ENCODE peak calls at places on chromosomes 12 and 14, in eight cellular contexts. R is left ventricle myocardium inferior, J is astrocyte, W is esophagus squamous epithelium, I is tibial artery, M is gastrocnemius medialis, B is astrocyte of the spinal cord, V is heart right ventricle. Z is an unnamed sample.

GRCh38 chr12:40946612-40947194 is 241.4 kb upstream of the PDZRN4 start:
- DNase-seq in V (no peak), I (no peak), M (no peak), J (peak; percentile 26), B (peak; percentile 55), W (no peak), R (no peak), Z (no peak)

GRCh38 chr14:89660183-89660582 is 243.2 kb upstream of the FOXN3 start:
- DNase-seq in W (no peak), B (peak; percentile 20), J (peak; percentile 20), V (no peak), I (no peak), R (no peak), M (peak; percentile 51), Z (no peak)

GRCh38 chr12:14396071-14396470 is 30.6 kb downstream of the ATF7IP start:
- DNase-seq in I (no peak), M (no peak), B (no peak), J (no peak), R (no peak), W (no peak), V (no peak), Z (no peak)

GRCh38 chr12:50764861-50765324 is 992 bp downstream of the ATF1 start:
- DNase-seq in V (no peak), I (no peak), R (no peak), B (peak; percentile 50), M (no peak), W (no peak), J (peak; percentile 16), Z (no peak)

GRCh38 chr14:95043314-95043713 is 114.0 kb downstream of the DICER1 start:
- DNase-seq in W (no peak), B (no peak), J (no peak), V (no peak), I (no peak), R (no peak), M (no peak), Z (peak; percentile 16)

GRCh38 chr14:30267141-30267540 is 291.8 kb upstream of the G2E3 start:
- DNase-seq in W (no peak), V (no peak), J (peak; percentile 49), R (no peak), B (peak; percentile 45), I (no peak), M (no peak), Z (no peak)

GRCh38 chr14:66495214-66496098 is 9.3 kb downstream of the CCDC196 start:
- DNase-seq in M (peak; percentile 29), V (no peak), I (peak; percentile 32), W (no peak), J (peak; percentile 52), B (peak; percentile 80), R (no peak), Z (peak; percentile 62)

GRCh38 chr14:20750194-20750593 is 4.5 kb downstream of the EDDM3A start:
- DNase-seq in M (no peak), V (no peak), B (no peak), R (no peak), J (no peak), W (no peak), I (no peak), Z (no peak)

GRCh38 chr12:5783274-5783920 is 161.7 kb downstream of the ANO2 start:
- DNase-seq in R (no peak), W (no peak), M (no peak), J (no peak), V (no peak), B (no peak), I (no peak), Z (peak; percentile 16)

GRCh38 chr14:100717371-100717770 is 9.3 kb upstream of the DLK1 start:
- DNase-seq in B (no peak), J (no peak), M (no peak), W (no peak), V (no peak), R (no peak), I (no peak), Z (no peak)

GRCh38 chr12:122395319-122395718 is 27.1 kb downstream of the CLIP1 start:
- DNase-seq in R (no peak), V (no peak), M (no peak), B (peak; percentile 85), J (peak; percentile 83), I (no peak), W (no peak), Z (no peak)

GRCh38 chr12:88856201-88856600 is 275.9 kb upstream of the KITLG start:
- DNase-seq in W (no peak), M (no peak), B (no peak), V (no peak), R (no peak), J (no peak), I (no peak), Z (no peak)

GRCh38 chr12:105076098-105076497 is 8.2 kb downstream of the ALDH1L2 start:
- DNase-seq in R (no peak), I (no peak), M (no peak), J (peak; percentile 73), V (no peak), W (no peak), B (peak; percentile 31), Z (no peak)

GRCh38 chr14:73223049-73223448 is 14.3 kb upstream of the PAPLN start:
- DNase-seq in J (no peak), V (no peak), I (no peak), B (no peak), R (no peak), W (no peak), M (no peak), Z (no peak)

GRCh38 chr12:97300921-97301320 is 161.7 kb upstream of the RMST start:
- DNase-seq in B (no peak), I (no peak), M (no peak), V (no peak), W (no peak), J (peak; percentile 3), R (no peak), Z (no peak)

GRCh38 chr12:123488539-123489230 is 30.7 kb downstream of the SNRNP35 start:
- DNase-seq in B (no peak), R (no peak), J (no peak), W (no peak), I (no peak), V (no peak), M (peak; percentile 53), Z (no peak)

GRCh38 chr12:26791328-26791791 is 41.6 kb downstream of the ITPR2 start:
- DNase-seq in I (no peak), B (peak; percentile 63), M (no peak), W (no peak), R (no peak), J (peak; percentile 72), V (no peak), Z (no peak)

GRCh38 chr12:12054993-12055392 is 15.7 kb upstream of the BCL2L14 start:
- DNase-seq in I (no peak), W (no peak), J (no peak), M (no peak), B (no peak), V (no peak), R (no peak), Z (no peak)

DNA sequence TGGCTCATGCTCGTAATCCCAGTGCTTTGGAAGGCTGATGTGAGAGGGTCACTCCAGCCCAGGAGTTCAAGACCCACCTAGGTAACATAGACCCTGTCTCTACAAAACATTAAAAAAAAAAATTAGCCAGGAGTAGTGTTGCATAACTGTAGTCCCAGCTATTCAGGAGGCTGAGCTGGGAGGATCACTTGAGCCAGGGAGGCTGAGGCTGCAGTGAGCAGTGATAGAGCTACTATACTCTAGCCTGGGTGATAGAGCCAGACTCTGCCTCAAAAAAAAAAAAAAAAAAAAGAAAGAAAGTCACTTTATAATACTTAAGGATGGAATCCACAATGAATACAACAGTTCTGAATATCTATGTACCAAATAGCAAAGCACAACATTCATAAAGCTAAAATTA is 10.2 kb upstream of the SLC10A1 start:
- DNase-seq in M (no peak), W (no peak), I (no peak), B (no peak), V (no peak), R (no peak), J (no peak), Z (no peak)
- H3K4me3 ChIP-seq in M (no peak overlapping the region), W (no peak overlapping the region), I (no peak overlapping the region), B (no peak overlapping the region), V (no peak overlapping the region), R (no peak overlapping the region), J (no peak overlapping the region), Z (no peak overlapping the region)

GRCh38 chr14:64292197-64292596 is 2.0 kb downstream of the ESR2 start:
- DNase-seq in B (no peak), I (no peak), V (no peak), R (no peak), J (no peak), M (no peak), W (no peak), Z (no peak)

GRCh38 chr14:64296561-64296960 is 2.4 kb upstream of the ESR2 start:
- DNase-seq in W (no peak), B (peak; percentile 38), V (no peak), R (no peak), M (no peak), I (no peak), J (no peak), Z (no peak)

GRCh38 chr14:64294672-64295413 is 672 bp upstream of the ESR2 start:
- DNase-seq in V (peak; percentile 84), I (no peak), B (peak; percentile 56), W (peak; percentile 20), R (peak; percentile 68), M (peak; percentile 42), J (peak; percentile 25), Z (no peak)

GRCh38 chr14:64289571-64289970 is 4.6 kb downstream of the ESR2 start:
- DNase-seq in B (no peak), W (no peak), R (no peak), V (no peak), I (no peak), J (no peak), M (no peak), Z (no peak)

GRCh38 chr14:64293976-64294671 is at the start of gene ESR2:
- DNase-seq in B (peak; percentile 51), I (no peak), J (peak; percentile 35), V (peak; percentile 29), M (no peak), R (peak; percentile 19), W (no peak), Z (no peak)
- TF ChIP-seq CTCF in B (peak; percentile 48), I (peak; percentile 11), J (no peak), V (no peak), M (no peak), R (no peak), W (no peak), Z (no peak)

GRCh38 chr14:23066368-23066767 is 9.0 kb upstream of the CDH24 start:
- DNase-seq in I (no peak), R (no peak), J (no peak), V (no peak), B (no peak), M (no peak), W (no peak), Z (peak; percentile 50)
- H3K4me3 ChIP-seq in I (no peak overlapping the region), R (no peak overlapping the region), J (no peak overlapping the region), V (no peak overlapping the region), B (no peak overlapping the region), M (no peak overlapping the region), W (no peak overlapping the region), Z (no peak overlapping the region)

DNA sequence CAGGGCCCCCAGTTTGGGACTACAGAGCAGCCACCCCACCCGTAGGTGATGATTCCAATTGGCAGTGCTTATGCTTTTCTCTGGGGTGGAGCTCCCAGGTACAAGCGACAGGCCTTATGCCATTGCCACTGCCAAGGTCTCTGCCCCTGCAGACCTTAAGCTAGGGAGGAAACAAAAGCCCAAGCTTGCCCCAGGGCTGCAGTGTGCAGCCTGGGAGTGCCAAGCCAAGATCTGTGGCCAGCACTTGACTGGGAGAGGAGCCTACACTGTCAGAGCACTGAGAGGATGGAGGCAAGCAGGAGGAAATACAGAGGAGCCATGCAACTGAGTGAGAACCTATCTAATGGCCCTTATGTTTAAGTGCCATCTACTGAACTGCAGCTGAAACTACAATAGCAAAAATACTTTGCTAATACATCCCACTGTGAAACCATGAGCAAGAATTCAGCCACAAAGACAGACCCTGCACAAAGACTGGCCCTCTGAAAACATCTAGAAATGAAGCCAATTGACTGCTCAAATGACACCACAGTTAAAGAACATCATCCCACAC is 17.7 kb upstream of the ASCL1 start:
- DNase-seq in B (no peak), J (no peak), V (no peak), I (no peak), R (no peak), M (no peak), W (no peak), Z (no peak)
- TF ChIP-seq CTCF in B (no peak), J (no peak), V (no peak), I (no peak), R (no peak), M (no peak), W (no peak), Z (no peak)

Z was measured in right atrium auricular region.